ENCODE peak calls at places on chromosomes 13 and 19, in eight cellular contexts. J is epithelial cell of esophagus; Q is stimulated activated CD8-positive, alpha-beta memory T cell treated with anti-CD3 and anti-CD28 coated beads, Interleukin-7, amount 100 ng/mL, for 24 hours; R is NCI-H1417 treated with DMSO at 0.1 percent for 48 hours; P is aorta; F is naive B cell; M is GM18507; Y is NCI-H446 treated with DMSO at 0.1 percent for 48 hours. U is an unnamed sample.

GRCh38 chr19:281992-282391 is 9.2 kb downstream of the PLPP2 start:
- DNase-seq in Y (no peak), Q (no peak), J (no peak), F (no peak), R (no peak), M (no peak), P (peak; percentile 41), U (no peak)

GRCh38 chr19:36111200-36111539 is 227 bp downstream of the OVOL3 start:
- DNase-seq in P (no peak), J (no peak), Q (no peak), Y (no peak), F (no peak), R (no peak), M (no peak), U (no peak)

GRCh38 chr13:53941588-53942190 is 913.1 kb downstream of the OLFM4 start:
- DNase-seq in Y (no peak), J (no peak), F (no peak), R (no peak), M (no peak), P (no peak), Q (no peak), U (no peak)

GRCh38 chr19:325173-325936 is 19.2 kb downstream of the MIER2 start:
- DNase-seq in F (no peak), P (peak; percentile 58), Y (no peak), R (no peak), Q (no peak), J (no peak), M (no peak), U (no peak)

GRCh38 chr19:20969498-20969897 is 46.4 kb downstream of the ZNF85 start:
- DNase-seq in P (peak; percentile 9), F (no peak), Q (no peak), M (no peak), Y (no peak), R (no peak), J (peak; percentile 28), U (no peak)

GRCh38 chr19:45973564-45974338 is at the start of gene NOVA2:
- DNase-seq in Y (peak; percentile 80), Q (no peak), R (peak; percentile 35), F (no peak), J (peak; percentile 47), P (peak; percentile 87), M (peak; percentile 56), U (peak; percentile 80)

GRCh38 chr19:52670046-52670445 is 31.9 kb upstream of the ZNF83 start:
- DNase-seq in P (no peak), J (peak; percentile 98), R (no peak), Y (no peak), M (no peak), Q (no peak), F (no peak), U (no peak)

GRCh38 chr13:81442904-81443303 is 1102.0 kb upstream of the SPRY2 start:
- DNase-seq in Y (no peak), P (no peak), J (peak; percentile 87), Q (no peak), R (no peak), M (no peak), F (no peak), U (no peak)

GRCh38 chr19:12841094-12841493 is 2.8 kb downstream of the MAST1 start:
- DNase-seq in M (no peak), Y (no peak), Q (no peak), F (no peak), P (no peak), R (peak; percentile 83), J (peak; percentile 24), U (no peak)

GRCh38 chr19:17240855-17241399 is 4.8 kb downstream of the NR2F6 start:
- DNase-seq in P (no peak), M (no peak), Q (no peak), Y (no peak), R (no peak), F (no peak), J (no peak), U (no peak)

GRCh38 chr13:25494708-25495411 is 123.1 kb downstream of the ATP8A2 start:
- DNase-seq in J (no peak), Q (no peak), Y (no peak), R (no peak), P (no peak), F (no peak), M (no peak), U (peak; percentile 40)

GRCh38 chr13:89310943-89311342 is 1639.8 kb downstream of the SLITRK5 start:
- DNase-seq in F (no peak), Q (no peak), Y (no peak), R (no peak), P (no peak), M (no peak), J (no peak), U (no peak)

GRCh38 chr13:97945342-97945741 is 8.1 kb upstream of the IPO5 start:
- DNase-seq in J (no peak), P (no peak), R (no peak), F (no peak), Y (no peak), M (no peak), Q (no peak), U (no peak)

GRCh38 chr13:39527961-39528720 is 74.9 kb downstream of the LHFPL6 start:
- DNase-seq in Q (no peak), R (no peak), F (no peak), J (peak; percentile 85), P (peak; percentile 74), M (no peak), Y (peak; percentile 93), U (no peak)

GRCh38 chr19:10683582-10683981 is 17.7 kb upstream of the QTRT1 start:
- DNase-seq in Q (no peak), F (no peak), P (no peak), R (no peak), J (no peak), M (no peak), Y (no peak), U (no peak)